ENCODE peak calls at places on chromosomes 12 and 14, in ten cellular contexts. V is ovary; E is neural crest cell; U is fibroblast of mammary gland; A is fibroblast of lung; B is left lung; K is CD4-positive, alpha-beta T cell; F is AG10803; X is upper lobe of left lung; S is right lobe of liver. R is an unnamed sample.
A peak's percentile ranks its signal among the peaks of the same experiment; 100 is the strongest.

GRCh38 chr14:22657861-22658260 is 13.7 kb upstream of the OR6J1 start:
- DNase-seq in A (peak; percentile 62), X (no peak), K (no peak), B (no peak), S (no peak), F (peak; percentile 44), V (no peak), U (peak; percentile 71), E (no peak), R (peak; percentile 74)

GRCh38 chr14:68210729-68211299 is 391.2 kb downstream of the RAD51B start:
- DNase-seq in B (no peak), X (peak; percentile 46), A (peak; percentile 99), U (peak; percentile 97), V (no peak), S (no peak), K (no peak), E (no peak), F (peak; percentile 96), R (peak; percentile 98)

GRCh38 chr14:54805080-54805479 is 97.5 kb downstream of the GCH1 start:
- DNase-seq in V (no peak), E (no peak), K (no peak), U (no peak), S (no peak), A (no peak), B (no peak), F (peak; percentile 16), X (no peak), R (peak; percentile 3)

GRCh38 chr14:68506645-68507405 is 286.0 kb downstream of the ZFP36L1 start:
- DNase-seq in V (no peak), F (no peak), X (peak; percentile 65), U (no peak), S (no peak), K (no peak), B (no peak), E (no peak), A (no peak), R (no peak)

GRCh38 chr12:12606793-12607589 is 4.7 kb upstream of the CREBL2 start:
- DNase-seq in B (no peak), A (peak; percentile 92), X (no peak), F (peak; percentile 40), K (no peak), S (no peak), E (no peak), V (no peak), U (peak; percentile 56), R (peak; percentile 38)

GRCh38 chr14:26870722-26871121 is 272.9 kb upstream of the NOVA1 start:
- DNase-seq in U (no peak), V (no peak), F (no peak), X (no peak), B (no peak), S (no peak), E (no peak), A (no peak), K (no peak), R (peak; percentile 40)

GRCh38 chr12:63882844-63883243 is 38.3 kb downstream of the SRGAP1 start:
- DNase-seq in F (no peak), X (no peak), K (no peak), U (peak; percentile 26), E (peak; percentile 5), B (no peak), S (no peak), A (peak; percentile 35), V (no peak), R (no peak)

GRCh38 chr14:61526405-61527312 is 168.7 kb upstream of the HIF1A start:
- DNase-seq in B (peak; percentile 54), U (no peak), V (peak; percentile 48), X (peak; percentile 79), K (no peak), A (no peak), F (no peak), E (no peak), S (peak; percentile 71), R (no peak)

GRCh38 chr14:95444132-95445129 is 72.0 kb downstream of the SYNE3 start:
- DNase-seq in S (no peak), A (no peak), U (no peak), F (no peak), X (no peak), V (no peak), K (no peak), E (no peak), B (no peak), R (no peak)

GRCh38 chr14:69093551-69094421 is 59.1 kb downstream of the DCAF5 start:
- DNase-seq in S (no peak), K (no peak), F (peak; percentile 71), E (peak; percentile 10), A (peak; percentile 81), X (peak; percentile 29), V (no peak), U (peak; percentile 37), B (no peak), R (peak; percentile 36)

GRCh38 chr12:2251485-2252179 is 198.8 kb downstream of the CACNA1C start:
- DNase-seq in E (no peak), K (no peak), S (no peak), V (no peak), X (no peak), U (peak; percentile 30), A (no peak), F (peak; percentile 66), B (no peak), R (no peak)

GRCh38 chr14:78933948-78934524 is 763.9 kb downstream of the NRXN3 start:
- DNase-seq in V (no peak), B (no peak), A (peak; percentile 28), X (no peak), E (peak; percentile 20), S (no peak), U (peak; percentile 46), F (peak; percentile 34), K (no peak), R (peak; percentile 44)

GRCh38 chr14:104138098-104138890 is at the start of gene KIF26A:
- DNase-seq in V (peak; percentile 60), E (peak; percentile 55), K (no peak), X (no peak), F (no peak), S (peak; percentile 56), A (no peak), U (no peak), B (peak; percentile 79), R (peak; percentile 24)

GRCh38 chr12:62934799-62935674 is at the start of gene PPM1H:
- DNase-seq in B (peak; percentile 95), U (peak; percentile 2), E (peak; percentile 66), V (peak; percentile 79), A (no peak), X (peak; percentile 91), K (no peak), S (peak; percentile 95), F (peak; percentile 16), R (peak; percentile 16)

GRCh38 chr12:50110127-50110761 is 1.8 kb upstream of the COX14 start:
- DNase-seq in U (no peak), B (no peak), X (peak; percentile 68), A (no peak), V (no peak), K (no peak), E (no peak), F (no peak), S (peak; percentile 92), R (no peak)

GRCh38 chr12:12376636-12377448 is 20.0 kb downstream of the BORCS5 start:
- DNase-seq in E (no peak), U (peak; percentile 85), B (peak; percentile 42), K (no peak), X (peak; percentile 31), S (no peak), F (peak; percentile 81), V (no peak), A (peak; percentile 73), R (peak; percentile 86)

GRCh38 chr12:96578526-96579125 is 89.2 kb downstream of the CFAP54 start:
- DNase-seq in S (no peak), X (no peak), V (no peak), F (peak; percentile 63), B (no peak), U (peak; percentile 71), K (no peak), E (no peak), A (peak; percentile 55), R (peak; percentile 64)

GRCh38 chr12:114614040-114614439 is 69.9 kb downstream of the TBX3 start:
- DNase-seq in X (no peak), F (no peak), V (no peak), S (no peak), E (no peak), A (no peak), U (no peak), B (no peak), K (no peak), R (no peak)

GRCh38 chr12:70227911-70228310 is 15.3 kb upstream of the CNOT2 start:
- DNase-seq in U (no peak), E (no peak), V (no peak), S (no peak), F (no peak), B (no peak), A (no peak), X (no peak), K (no peak), R (no peak)
- TF ChIP-seq CTCF in U (no peak), E (no peak), V (no peak), S (no peak), F (no peak), B (no peak), A (no peak), X (no peak), K (no peak), R (no peak)

GRCh38 chr12:121792607-121793500 is 634 bp downstream of the RHOF start:
- DNase-seq in X (peak; percentile 75), A (no peak), K (peak; percentile 60), E (no peak), V (peak; percentile 87), F (no peak), B (peak; percentile 89), U (no peak), S (peak; percentile 73), R (no peak)
- TF ChIP-seq CTCF in X (no peak), A (no peak), K (no peak), E (no peak), V (no peak), F (no peak), B (no peak), U (no peak), S (no peak), R (no peak)

GRCh38 chr12:57726151-57726883 is 12.2 kb downstream of the AGAP2 start:
- DNase-seq in X (peak; percentile 75), E (peak; percentile 80), B (peak; percentile 89), F (peak; percentile 86), U (peak; percentile 80), K (peak; percentile 39), V (peak; percentile 85), S (peak; percentile 57), A (peak; percentile 67), R (peak; percentile 87)
- TF ChIP-seq CTCF in X (peak; percentile 72), E (peak; percentile 76), B (peak; percentile 75), F (peak; percentile 81), U (peak; percentile 78), K (no peak), V (peak; percentile 43), S (peak; percentile 56), A (peak; percentile 85), R (peak; percentile 92)

DNA sequence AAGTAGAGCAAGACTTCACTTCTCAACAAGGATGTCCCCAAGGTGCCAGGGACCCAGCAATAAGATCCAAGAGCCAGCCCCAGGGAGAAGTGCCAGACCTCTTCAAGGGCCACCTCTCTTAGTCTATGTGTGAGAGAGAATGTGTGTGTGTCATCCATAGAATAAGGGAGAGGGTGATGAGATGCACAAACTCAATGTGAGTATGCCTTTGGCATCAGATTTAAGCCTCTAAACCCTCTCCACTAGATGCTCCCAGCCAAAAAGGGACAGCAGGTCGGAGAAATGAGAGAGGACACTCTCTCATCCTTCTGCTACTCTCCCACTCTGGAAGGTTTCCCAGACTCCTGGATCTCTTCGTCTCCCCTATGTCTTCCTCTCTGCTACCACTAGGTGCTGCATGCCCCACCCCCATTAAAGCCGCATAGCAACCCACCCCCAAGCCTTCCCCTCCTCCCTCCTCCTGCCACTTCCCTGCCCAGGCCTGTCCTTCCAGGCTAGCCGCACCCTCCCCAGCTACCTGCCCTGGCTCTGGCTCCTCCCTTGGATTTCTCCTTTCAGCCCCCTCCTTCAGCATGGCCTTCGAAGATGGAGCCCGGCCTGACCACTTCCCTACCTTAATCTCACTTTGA is 7.6 kb downstream of the RARG start:
- DNase-seq in A (no peak), B (no peak), U (no peak), F (no peak), V (no peak), X (peak; percentile 44), E (no peak), K (no peak), S (no peak), R (no peak)
- TF ChIP-seq CTCF in A (peak; percentile 32), B (no peak), U (peak; percentile 21), F (peak; percentile 35), V (no peak), X (no peak), E (peak; percentile 59), K (no peak), S (no peak), R (peak; percentile 38)